ENCODE peak calls at places on chromosomes 11 and 22, in ten cellular contexts. K is type B pancreatic cell, Z is HFFc6, P is AG09319, L is stomach, R is astrocyte of the cerebellum, Y is mesothelial cell of epicardium, T is cardiac muscle cell, D is fibroblast of pulmonary artery, C is MCF 10A. X is an unnamed sample.
A peak's percentile ranks its signal among the peaks of the same experiment; 100 is the strongest.

GRCh38 chr11:124307093-124307492 is 6.7 kb downstream of the OR8D1 start:
- DNase-seq in L (no peak), D (no peak), P (no peak), R (no peak), T (no peak), C (no peak), Z (no peak), Y (no peak), K (no peak), X (no peak)

GRCh38 chr22:46104881-46105493 is 45.3 kb upstream of the PPARA start:
- DNase-seq in K (no peak), D (no peak), R (no peak), P (no peak), Y (no peak), Z (no peak), L (no peak), T (no peak), C (peak; percentile 79), X (no peak)

GRCh38 chr11:116651098-116651756 is 121.6 kb downstream of the BUD13 start:
- DNase-seq in R (no peak), C (no peak), Y (peak; percentile 13), L (no peak), T (no peak), P (no peak), D (no peak), K (no peak), Z (no peak), X (no peak)

GRCh38 chr22:26671317-26672059 is 14.1 kb downstream of the MIAT start:
- DNase-seq in L (peak; percentile 37), K (no peak), C (peak; percentile 45), D (no peak), Y (no peak), Z (no peak), R (no peak), P (no peak), T (no peak), X (no peak)

GRCh38 chr22:44092636-44093220 is 68.6 kb downstream of the PARVB start:
- DNase-seq in P (no peak), R (no peak), L (no peak), D (no peak), Z (no peak), C (no peak), T (no peak), Y (no peak), K (no peak), X (no peak)

GRCh38 chr11:112999518-112999917 is 38.3 kb downstream of the NCAM1 start:
- DNase-seq in K (no peak), T (no peak), Z (no peak), Y (no peak), R (no peak), D (no peak), L (no peak), C (peak; percentile 42), P (no peak), X (no peak)

GRCh38 chr11:88357323-88358039 is 19.9 kb upstream of the CTSC start:
- DNase-seq in P (no peak), R (no peak), D (peak; percentile 70), Y (no peak), T (no peak), K (no peak), L (no peak), Z (no peak), C (peak; percentile 57), X (no peak)

GRCh38 chr11:113168358-113168757 is 146.0 kb upstream of the TTC12 start:
- DNase-seq in Y (no peak), K (no peak), P (no peak), D (no peak), T (no peak), C (no peak), Z (no peak), L (no peak), R (no peak), X (no peak)

GRCh38 chr11:69531071-69531716 is 49.7 kb downstream of the LINC01488 start:
- DNase-seq in P (no peak), Y (no peak), Z (no peak), C (no peak), R (no peak), T (no peak), D (no peak), L (no peak), K (no peak), X (no peak)

DNA sequence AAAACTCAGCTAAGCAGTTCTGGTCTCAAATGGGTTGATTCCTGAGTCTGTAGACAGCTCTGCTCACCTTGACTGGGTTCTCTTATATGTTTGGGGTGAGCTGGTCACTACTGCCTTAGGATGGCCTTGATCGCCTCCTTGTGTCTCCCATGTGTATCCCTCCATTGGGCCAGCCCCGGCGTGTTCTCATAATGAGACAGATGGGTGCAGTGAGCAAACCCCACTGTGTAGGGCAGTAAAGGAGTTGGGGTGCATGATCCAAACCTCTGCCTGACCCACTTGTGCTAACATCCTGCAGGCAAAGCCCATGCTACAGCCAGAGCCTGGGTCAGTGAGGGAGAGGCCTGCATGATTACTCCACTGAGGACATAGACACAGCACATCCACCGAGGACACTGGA is 657.6 kb downstream of the BRD1 start:
- DNase-seq in P (no peak), R (no peak), D (no peak), T (no peak), K (no peak), Y (no peak), C (no peak), L (no peak), Z (no peak), X (no peak)
- TF ChIP-seq CTCF in P (no peak), R (no peak), D (no peak), T (no peak), K (no peak), Y (no peak), C (no peak), L (no peak), Z (no peak), X (no peak)

DNA sequence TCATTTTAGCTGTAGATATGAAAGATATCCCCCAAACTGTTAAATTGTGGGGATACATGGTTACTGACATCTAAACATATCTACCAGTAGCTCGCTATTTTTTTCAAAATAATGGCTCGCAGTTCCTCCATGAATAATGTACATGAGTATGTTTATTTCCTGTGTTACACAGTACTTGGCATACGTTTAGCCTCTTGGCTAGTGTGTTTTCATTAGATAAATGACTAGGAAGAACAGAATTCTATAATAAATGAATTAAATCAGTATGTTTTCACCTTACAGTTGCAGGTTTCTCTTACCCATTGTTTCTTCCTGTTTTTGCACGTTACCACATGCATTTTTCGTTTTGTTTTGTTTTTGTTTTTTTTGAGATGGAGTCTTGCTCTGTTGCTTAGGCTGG is 21.8 kb downstream of the RNF169 start:
- DNase-seq in C (no peak), T (no peak), Y (no peak), P (no peak), R (no peak), D (peak; percentile 46), Z (no peak), K (no peak), L (no peak), X (no peak)
- TF ChIP-seq CTCF in C (no peak), T (no peak), Y (no peak), P (no peak), R (no peak), D (no peak), Z (no peak), K (no peak), L (no peak), X (no peak)

GRCh38 chr11:127998421-127998820 is 588.9 kb downstream of the ETS1 start:
- DNase-seq in Y (no peak), T (no peak), D (no peak), L (no peak), P (no peak), K (no peak), R (no peak), C (no peak), Z (peak; percentile 13), X (no peak)

GRCh38 chr11:127994736-127995135 is 592.6 kb downstream of the ETS1 start:
- DNase-seq in C (peak; percentile 6), P (no peak), T (no peak), Z (peak; percentile 52), Y (no peak), D (peak; percentile 72), K (no peak), L (no peak), R (peak; percentile 23), X (no peak)

GRCh38 chr11:127996825-127997224 is 590.5 kb downstream of the ETS1 start:
- DNase-seq in C (peak; percentile 49), K (no peak), P (no peak), D (peak; percentile 50), T (no peak), Y (no peak), Z (no peak), R (no peak), L (no peak), X (no peak)

DNA sequence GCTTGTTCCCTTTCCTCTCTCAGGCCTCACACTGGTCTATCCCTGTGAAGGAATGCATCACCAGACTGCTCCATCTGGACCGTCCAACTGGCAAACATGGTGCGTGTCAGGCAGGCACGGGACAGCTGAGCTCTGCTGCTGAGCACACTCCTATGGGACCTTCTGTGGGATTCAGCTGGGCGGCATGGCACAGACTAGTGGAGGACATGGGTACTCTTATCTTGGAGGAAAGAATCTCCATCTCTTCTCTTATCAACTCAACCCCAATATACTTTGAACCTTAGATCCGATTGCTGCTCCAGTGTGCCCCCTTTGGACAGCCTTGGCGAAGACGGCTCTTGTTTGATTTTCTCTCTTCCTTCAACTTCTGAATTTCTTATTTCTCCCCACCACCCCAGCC is 593.6 kb downstream of the ETS1 start:
- DNase-seq in L (no peak), D (no peak), Y (no peak), C (no peak), R (no peak), Z (no peak), K (no peak), T (no peak), P (no peak), X (no peak)
- TF ChIP-seq CTCF in L (no peak), D (no peak), Y (peak; percentile 34), C (no peak), R (no peak), Z (peak; percentile 53), K (peak; percentile 42), T (no peak), P (no peak), X (no peak)

GRCh38 chr11:125627236-125627910 is 2.4 kb downstream of the CHEK1 start:
- DNase-seq in Y (no peak), P (no peak), D (peak; percentile 18), T (no peak), K (no peak), Z (no peak), L (no peak), R (no peak), C (peak; percentile 10), X (no peak)

GRCh38 chr11:125625225-125625593 is 246 bp downstream of the CHEK1 start:
- DNase-seq in Y (no peak), L (no peak), D (no peak), R (no peak), K (no peak), P (peak; percentile 4), C (no peak), T (no peak), Z (no peak), X (no peak)

GRCh38 chr11:125625594-125626380 is 824 bp downstream of the CHEK1 start:
- DNase-seq in P (peak; percentile 66), Z (peak; percentile 85), L (peak; percentile 88), D (peak; percentile 91), K (peak; percentile 94), Y (peak; percentile 89), R (peak; percentile 71), T (peak; percentile 93), C (peak; percentile 97), X (peak; percentile 90)

GRCh38 chr11:125624756-125625213 is at the start of gene CHEK1:
- DNase-seq in D (no peak), Z (no peak), K (no peak), Y (no peak), R (no peak), L (no peak), T (no peak), P (no peak), C (no peak), X (no peak)

GRCh38 chr11:125626381-125626950 is 1.5 kb downstream of the CHEK1 start:
- DNase-seq in R (peak; percentile 46), T (peak; percentile 64), K (no peak), D (no peak), L (no peak), C (no peak), P (no peak), Z (peak; percentile 81), Y (no peak), X (no peak)
- TF ChIP-seq CTCF in R (peak; percentile 51), T (peak; percentile 45), K (peak; percentile 49), D (peak; percentile 37), L (no peak), C (peak; percentile 36), P (peak; percentile 36), Z (peak; percentile 68), Y (no peak), X (no peak)